ENCODE peak calls at places on chromosomes 6 and 20, in four cellular contexts. One of them, this sample, is unnamed.

GRCh38 chr6:34234667-34235604 is 1.7 kb upstream of the HMGA1 start:
- DNase-seq in stromal cell of bone marrow: no peak
- DNase-seq in effector CD8-positive, alpha-beta T cell: peak; percentile 22
- DNase-seq in HTR-8/SVneo: no peak
- DNase-seq in this sample: no peak

GRCh38 chr6:136739071-136739470 is 53.2 kb downstream of the MAP3K5 start:
- DNase-seq in stromal cell of bone marrow: no peak
- DNase-seq in effector CD8-positive, alpha-beta T cell: no peak
- DNase-seq in HTR-8/SVneo: no peak
- DNase-seq in this sample: no peak

GRCh38 chr6:170440437-170440836 is 112.7 kb downstream of the PSMB1 start:
- DNase-seq in stromal cell of bone marrow: no peak
- DNase-seq in effector CD8-positive, alpha-beta T cell: no peak
- DNase-seq in HTR-8/SVneo: no peak
- DNase-seq in this sample: no peak

GRCh38 chr20:53599378-53599777 is 5.7 kb upstream of the ZNF217 start:
- DNase-seq in stromal cell of bone marrow: no peak
- DNase-seq in effector CD8-positive, alpha-beta T cell: no peak
- DNase-seq in HTR-8/SVneo: no peak
- DNase-seq in this sample: no peak

GRCh38 chr6:20589266-20589665 is 55.0 kb downstream of the CDKAL1 start:
- DNase-seq in stromal cell of bone marrow: no peak
- DNase-seq in effector CD8-positive, alpha-beta T cell: no peak
- DNase-seq in HTR-8/SVneo: no peak
- DNase-seq in this sample: no peak

GRCh38 chr6:10146723-10147451 is 268.0 kb downstream of the TFAP2A start:
- DNase-seq in stromal cell of bone marrow: peak; percentile 13
- DNase-seq in effector CD8-positive, alpha-beta T cell: no peak
- DNase-seq in HTR-8/SVneo: peak; percentile 62
- DNase-seq in this sample: peak; percentile 48

GRCh38 chr6:150567360-150567759 is 32.3 kb upstream of the PLEKHG1 start:
- DNase-seq in stromal cell of bone marrow: no peak
- DNase-seq in effector CD8-positive, alpha-beta T cell: no peak
- DNase-seq in HTR-8/SVneo: no peak
- DNase-seq in this sample: no peak

GRCh38 chr6:17583811-17584210 is 16.3 kb upstream of the FAM8A1 start:
- DNase-seq in stromal cell of bone marrow: no peak
- DNase-seq in effector CD8-positive, alpha-beta T cell: no peak
- DNase-seq in HTR-8/SVneo: peak; percentile 15
- DNase-seq in this sample: no peak

GRCh38 chr20:49290608-49291191 is 12.8 kb upstream of the ZNFX1 start:
- DNase-seq in stromal cell of bone marrow: no peak
- DNase-seq in effector CD8-positive, alpha-beta T cell: no peak
- DNase-seq in HTR-8/SVneo: no peak
- DNase-seq in this sample: no peak

GRCh38 chr6:16546851-16547250 is 214.4 kb downstream of the ATXN1 start:
- DNase-seq in stromal cell of bone marrow: no peak
- DNase-seq in effector CD8-positive, alpha-beta T cell: no peak
- DNase-seq in HTR-8/SVneo: no peak
- DNase-seq in this sample: no peak

GRCh38 chr6:42928748-42929087 is 562 bp upstream of the CNPY3 start:
- DNase-seq in stromal cell of bone marrow: peak; percentile 20
- DNase-seq in effector CD8-positive, alpha-beta T cell: no peak
- DNase-seq in HTR-8/SVneo: peak; percentile 41
- DNase-seq in this sample: no peak

GRCh38 chr6:55643868-55644267 is 64.9 kb upstream of the HMGCLL1 start:
- DNase-seq in stromal cell of bone marrow: peak; percentile 68
- DNase-seq in effector CD8-positive, alpha-beta T cell: no peak
- DNase-seq in HTR-8/SVneo: no peak
- DNase-seq in this sample: no peak

GRCh38 chr6:147676468-147676867 is 168.0 kb downstream of the SAMD5 start:
- DNase-seq in stromal cell of bone marrow: no peak
- DNase-seq in effector CD8-positive, alpha-beta T cell: no peak
- DNase-seq in HTR-8/SVneo: no peak
- DNase-seq in this sample: no peak

GRCh38 chr20:1934578-1935573 is 39.7 kb downstream of the SIRPA start:
- DNase-seq in stromal cell of bone marrow: peak; percentile 89
- DNase-seq in effector CD8-positive, alpha-beta T cell: no peak
- DNase-seq in HTR-8/SVneo: no peak
- DNase-seq in this sample: no peak

GRCh38 chr20:62980970-62981369 is 25.8 kb downstream of the BHLHE23 start:
- DNase-seq in stromal cell of bone marrow: peak; percentile 2
- DNase-seq in effector CD8-positive, alpha-beta T cell: peak; percentile 39
- DNase-seq in HTR-8/SVneo: no peak
- DNase-seq in this sample: no peak

GRCh38 chr6:5293692-5294091 is 32.4 kb downstream of the FARS2 start:
- DNase-seq in stromal cell of bone marrow: no peak
- DNase-seq in effector CD8-positive, alpha-beta T cell: no peak
- DNase-seq in HTR-8/SVneo: no peak
- DNase-seq in this sample: no peak

GRCh38 chr6:17940151-17940791 is 47.2 kb downstream of the KIF13A start:
- DNase-seq in stromal cell of bone marrow: no peak
- DNase-seq in effector CD8-positive, alpha-beta T cell: no peak
- DNase-seq in HTR-8/SVneo: no peak
- DNase-seq in this sample: no peak

GRCh38 chr6:61842005-61842404 is 444.0 kb downstream of the KHDRBS2 start:
- DNase-seq in stromal cell of bone marrow: no peak
- DNase-seq in effector CD8-positive, alpha-beta T cell: no peak
- DNase-seq in HTR-8/SVneo: no peak
- DNase-seq in this sample: no peak

This sample was measured in GM10248.